ENCODE peak calls at places on chromosome 18, in four cellular contexts. One of them, this sample, is unnamed.

GRCh38 chr18:54263904-54264336 is 5.4 kb upstream of the POLI start:
- DNase-seq in K562: no peak
- DNase-seq in GM12878: peak; percentile 90
- DNase-seq in HepG2: peak; percentile 29
- DNase-seq in this sample: no peak

GRCh38 chr18:4203525-4203924 is 251.6 kb downstream of the DLGAP1 start:
- DNase-seq in GM12878: no peak
- DNase-seq in HepG2: no peak
- DNase-seq in K562: no peak
- DNase-seq in this sample: no peak

GRCh38 chr18:43805646-43806194 is 528.4 kb upstream of the SYT4 start:
- DNase-seq in HepG2: no peak
- DNase-seq in K562: no peak
- DNase-seq in GM12878: no peak
- DNase-seq in this sample: no peak

GRCh38 chr18:47100214-47100831 is 50.0 kb downstream of the HDHD2 start:
- DNase-seq in HepG2: peak; percentile 44
- DNase-seq in K562: peak; percentile 65
- DNase-seq in GM12878: no peak
- DNase-seq in this sample: peak; percentile 49

GRCh38 chr18:67243799-67244587 is 272.5 kb downstream of the DSEL start:
- DNase-seq in K562: no peak
- DNase-seq in GM12878: no peak
- DNase-seq in HepG2: no peak
- DNase-seq in this sample: no peak

GRCh38 chr18:56645415-56646016 is 5.6 kb upstream of the WDR7 start:
- DNase-seq in HepG2: no peak
- DNase-seq in GM12878: no peak
- DNase-seq in K562: peak; percentile 26
- DNase-seq in this sample: no peak

GRCh38 chr18:1522249-1522615 is 617.6 kb downstream of the ADCYAP1 start:
- DNase-seq in K562: no peak
- DNase-seq in GM12878: no peak
- DNase-seq in HepG2: no peak
- DNase-seq in this sample: no peak

GRCh38 chr18:47928466-47928865 is 2.0 kb downstream of the SMAD2 start:
- DNase-seq in GM12878: no peak
- DNase-seq in K562: peak; percentile 30
- DNase-seq in HepG2: no peak
- DNase-seq in this sample: no peak

GRCh38 chr18:21275645-21276044 is 33.6 kb downstream of the GREB1L start:
- DNase-seq in K562: no peak
- DNase-seq in HepG2: no peak
- DNase-seq in GM12878: no peak
- DNase-seq in this sample: no peak

GRCh38 chr18:69484699-69485396 is 84.2 kb downstream of the DOK6 start:
- DNase-seq in K562: no peak
- DNase-seq in GM12878: no peak
- DNase-seq in HepG2: peak; percentile 22
- DNase-seq in this sample: no peak

GRCh38 chr18:59867337-59868104 is 32.3 kb upstream of the PMAIP1 start:
- DNase-seq in GM12878: no peak
- DNase-seq in K562: no peak
- DNase-seq in HepG2: no peak
- DNase-seq in this sample: no peak

GRCh38 chr18:8140841-8141501 is 468.3 kb upstream of the RAB12 start:
- DNase-seq in K562: peak; percentile 57
- DNase-seq in HepG2: no peak
- DNase-seq in GM12878: no peak
- DNase-seq in this sample: no peak

GRCh38 chr18:8142932-8143331 is 466.3 kb upstream of the RAB12 start:
- DNase-seq in K562: no peak
- DNase-seq in HepG2: no peak
- DNase-seq in GM12878: no peak
- DNase-seq in this sample: no peak

GRCh38 chr18:8142131-8142711 is 467.0 kb upstream of the RAB12 start:
- DNase-seq in GM12878: no peak
- DNase-seq in K562: peak; percentile 47
- DNase-seq in HepG2: no peak
- DNase-seq in this sample: no peak

GRCh38 chr18:8139127-8139591 is 470.1 kb upstream of the RAB12 start:
- DNase-seq in GM12878: no peak
- DNase-seq in K562: peak; percentile 15
- DNase-seq in HepG2: no peak
- DNase-seq in this sample: no peak

DNA sequence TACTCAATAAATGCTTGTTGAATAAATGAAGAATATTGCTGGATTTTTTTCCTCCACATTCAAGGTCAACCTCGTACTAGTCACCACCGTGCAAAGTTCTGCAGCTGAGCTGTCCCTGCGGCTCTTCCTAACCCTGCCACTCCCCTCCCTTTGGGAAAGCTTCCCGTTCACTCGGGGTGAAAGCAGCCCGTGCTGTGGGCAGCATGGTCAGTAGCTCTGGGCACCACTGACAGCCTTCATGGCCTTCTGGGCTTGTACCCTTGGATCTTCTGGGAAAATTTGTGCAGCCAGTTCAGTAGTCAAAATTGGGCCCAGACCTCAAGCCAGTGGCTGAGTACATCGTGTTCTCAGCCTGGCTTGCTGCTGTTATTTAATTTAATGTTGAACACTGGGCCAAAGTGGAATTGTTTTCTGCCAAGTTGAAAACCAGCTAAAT is 469.2 kb upstream of the RAB12 start:
- DNase-seq in HepG2: no peak
- DNase-seq in GM12878: no peak
- DNase-seq in K562: no peak
- DNase-seq in this sample: no peak
- TF ChIP-seq SP1 in HepG2: no peak
- TF ChIP-seq SP1 in GM12878: no peak
- TF ChIP-seq SP1 in K562: no peak
- TF ChIP-seq SP1 in this sample: no peak

GRCh38 chr18:51123936-51124486 is 73.5 kb downstream of the MEX3C start:
- DNase-seq in HepG2: no peak
- DNase-seq in K562: no peak
- DNase-seq in GM12878: no peak
- DNase-seq in this sample: no peak

GRCh38 chr18:51123046-51123395 is 74.5 kb downstream of the MEX3C start:
- DNase-seq in GM12878: no peak
- DNase-seq in K562: no peak
- DNase-seq in HepG2: no peak
- DNase-seq in this sample: no peak

GRCh38 chr18:51122266-51123045 is 75.0 kb downstream of the MEX3C start:
- DNase-seq in K562: no peak
- DNase-seq in HepG2: no peak
- DNase-seq in GM12878: no peak
- DNase-seq in this sample: no peak

GRCh38 chr18:51121597-51121857 is 76.0 kb downstream of the MEX3C start:
- DNase-seq in HepG2: no peak
- DNase-seq in K562: no peak
- DNase-seq in GM12878: no peak
- DNase-seq in this sample: no peak

DNA sequence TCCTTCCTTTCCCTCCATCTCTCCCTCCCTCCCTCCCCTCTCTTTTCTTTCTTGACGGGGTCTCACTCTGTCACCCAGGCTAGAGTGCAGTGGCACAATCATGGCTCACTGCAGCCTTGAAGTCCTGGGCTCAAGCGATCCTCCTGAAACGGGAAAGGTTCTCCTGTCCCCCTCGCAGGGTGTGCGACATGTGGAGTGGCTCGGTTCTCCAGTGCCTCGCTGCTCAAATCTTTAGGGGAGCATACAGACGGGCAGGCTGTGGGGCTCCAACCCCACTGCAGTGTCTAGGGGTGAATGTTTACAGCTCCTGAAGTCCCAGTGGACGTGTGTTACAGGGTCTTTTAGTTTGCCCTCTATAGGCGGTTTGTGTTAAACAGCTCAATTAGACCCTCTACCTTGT is 74.0 kb downstream of the MEX3C start:
- DNase-seq in HepG2: no peak
- DNase-seq in K562: no peak
- DNase-seq in GM12878: no peak
- DNase-seq in this sample: no peak
- TF ChIP-seq BHLHE40 in HepG2: no peak
- TF ChIP-seq BHLHE40 in K562: no peak
- TF ChIP-seq BHLHE40 in GM12878: no peak
- TF ChIP-seq BHLHE40 in this sample: no peak

GRCh38 chr18:24054130-24054529 is 39.6 kb downstream of the TTC39C start:
- DNase-seq in GM12878: no peak
- DNase-seq in HepG2: no peak
- DNase-seq in K562: no peak
- DNase-seq in this sample: no peak

GRCh38 chr18:24055009-24055804 is 40.7 kb downstream of the TTC39C start:
- DNase-seq in GM12878: no peak
- DNase-seq in HepG2: no peak
- DNase-seq in K562: no peak
- DNase-seq in this sample: no peak

GRCh38 chr18:24056506-24056905 is 42.0 kb downstream of the TTC39C start:
- DNase-seq in HepG2: no peak
- DNase-seq in K562: no peak
- DNase-seq in GM12878: no peak
- DNase-seq in this sample: no peak

GRCh38 chr18:24057804-24058203 is 43.2 kb downstream of the TTC39C start:
- DNase-seq in K562: no peak
- DNase-seq in HepG2: no peak
- DNase-seq in GM12878: no peak
- DNase-seq in this sample: no peak

GRCh38 chr18:24055878-24056277 is 41.3 kb downstream of the TTC39C start:
- DNase-seq in GM12878: no peak
- DNase-seq in K562: no peak
- DNase-seq in HepG2: no peak
- DNase-seq in this sample: peak; percentile 39
- TF ChIP-seq SP1 in GM12878: no peak
- TF ChIP-seq SP1 in K562: no peak
- TF ChIP-seq SP1 in HepG2: no peak
- TF ChIP-seq SP1 in this sample: no peak

DNA sequence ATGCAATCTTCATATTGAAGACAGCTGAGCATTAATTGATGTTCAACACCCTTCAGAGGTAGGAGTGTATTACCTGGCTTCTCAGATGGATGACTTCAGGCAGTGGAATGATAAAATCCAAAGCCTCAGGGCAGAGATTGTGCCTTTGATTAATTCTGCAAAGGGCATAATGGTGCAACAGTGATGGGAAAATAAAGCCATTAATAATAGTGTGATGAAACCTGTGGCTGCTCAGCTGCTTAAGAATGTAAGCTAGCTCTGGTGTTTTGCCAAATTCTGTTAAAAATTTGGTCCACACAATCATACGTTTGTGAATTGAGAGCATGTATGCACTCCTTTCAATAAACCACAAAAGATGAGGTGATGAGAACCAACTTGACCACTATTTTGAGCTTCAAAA is 5.2 kb downstream of the CTAGE1 start:
- DNase-seq in K562: no peak
- DNase-seq in HepG2: no peak
- DNase-seq in GM12878: no peak
- DNase-seq in this sample: no peak
- TF ChIP-seq BHLHE40 in K562: no peak
- TF ChIP-seq BHLHE40 in HepG2: no peak
- TF ChIP-seq BHLHE40 in GM12878: no peak
- TF ChIP-seq BHLHE40 in this sample: no peak